ENCODE peak calls at places on chromosome 14, in nine cellular contexts. V is Peyer's patch, A is esophagus squamous epithelium, M is body of pancreas, F is NB4, J is A549, W is prostate gland, O is IMR-90, Y is GM12878. R is an unnamed sample.

GRCh38 chr14:35399083-35399807 is 5.3 kb downstream of the NFKBIA start:
- DNase-seq in V (no peak), A (no peak), W (no peak), O (no peak), Y (no peak), M (peak), J (no peak), F (no peak), R (no peak)

GRCh38 chr14:99729991-99730875 is 46.1 kb downstream of the CYP46A1 start:
- DNase-seq in W (peak), M (peak), V (peak), Y (no peak), A (no peak), J (peak), O (peak), F (peak), R (peak)

GRCh38 chr14:70753518-70753953 is 55.8 kb downstream of the MAP3K9 start:
- DNase-seq in W (no peak), F (no peak), M (peak), V (no peak), J (peak), Y (no peak), O (no peak), A (no peak), R (no peak)

GRCh38 chr14:63986789-63987533 is 134.2 kb downstream of the SYNE2 start:
- DNase-seq in J (no peak), F (peak), Y (no peak), O (peak), W (no peak), M (no peak), V (peak), A (no peak), R (peak)

GRCh38 chr14:100616854-100617714 is 29.9 kb upstream of the BEGAIN start:
- DNase-seq in Y (no peak), W (no peak), F (no peak), J (no peak), V (peak), M (no peak), O (no peak), A (no peak), R (no peak)

GRCh38 chr14:70947739-70948138 is 40.5 kb downstream of the PCNX1 start:
- DNase-seq in M (no peak), V (no peak), Y (no peak), O (no peak), F (no peak), J (no peak), A (no peak), W (no peak), R (no peak)

GRCh38 chr14:33332497-33332896 is 393.8 kb downstream of the NPAS3 start:
- DNase-seq in M (peak), A (no peak), O (no peak), W (peak), F (no peak), V (no peak), Y (no peak), J (no peak), R (no peak)

GRCh38 chr14:68649461-68650189 is 143.2 kb downstream of the ZFP36L1 start:
- DNase-seq in V (no peak), O (peak), J (no peak), M (no peak), Y (no peak), F (no peak), A (no peak), W (no peak), R (no peak)

GRCh38 chr14:70086685-70087379 is 101.9 kb downstream of the SLC8A3 start:
- DNase-seq in F (peak), M (peak), V (peak), O (peak), A (no peak), W (peak), J (no peak), Y (no peak), R (no peak)

GRCh38 chr14:28254768-28255167 is 511.8 kb upstream of the FOXG1 start:
- DNase-seq in V (no peak), Y (no peak), O (no peak), W (no peak), F (no peak), M (no peak), A (no peak), J (no peak), R (no peak)

GRCh38 chr14:56199095-56199975 is 81.1 kb downstream of the PELI2 start:
- DNase-seq in O (peak), M (no peak), A (no peak), V (no peak), W (no peak), J (peak), Y (peak), F (no peak), R (peak)

GRCh38 chr14:79855789-79856188 is 355.5 kb downstream of the DIO2 start:
- DNase-seq in A (no peak), W (no peak), J (no peak), M (no peak), F (no peak), O (peak), Y (no peak), V (no peak), R (no peak)

GRCh38 chr14:64696355-64696844 is 7.8 kb upstream of the PLEKHG3 start:
- DNase-seq in A (no peak), O (no peak), M (peak), V (peak), F (no peak), Y (no peak), W (no peak), J (no peak), R (no peak)

GRCh38 chr14:72104011-72104613 is 171.9 kb downstream of the RGS6 start:
- DNase-seq in J (peak), W (no peak), Y (no peak), V (no peak), O (no peak), M (peak), F (peak), A (no peak), R (peak)

GRCh38 chr14:81386379-81386778 is 13.7 kb downstream of the STON2 start:
- DNase-seq in M (no peak), O (no peak), Y (no peak), V (no peak), W (no peak), J (no peak), A (no peak), F (no peak), R (no peak)

GRCh38 chr14:64943981-64944520 is 1.5 kb upstream of the GPX2 start:
- DNase-seq in O (no peak), A (no peak), W (no peak), Y (no peak), V (peak), J (no peak), M (no peak), F (no peak), R (no peak)

GRCh38 chr14:71245659-71246361 is 338.6 kb downstream of the PCNX1 start:
- DNase-seq in O (no peak), V (peak), F (no peak), J (no peak), W (no peak), Y (no peak), M (no peak), A (no peak), R (no peak)

GRCh38 chr14:28766505-28767238 is at the start of gene FOXG1:
- DNase-seq in Y (no peak), W (no peak), F (no peak), O (no peak), J (no peak), A (no peak), V (no peak), M (no peak), R (peak)

GRCh38 chr14:63603749-63604277 is 37.9 kb downstream of the WDR89 start:
- DNase-seq in J (no peak), O (no peak), Y (no peak), V (no peak), W (no peak), F (no peak), A (no peak), M (peak), R (no peak)

GRCh38 chr14:61659582-61659981 is 35.7 kb upstream of the HIF1A start:
- DNase-seq in Y (no peak), V (no peak), A (no peak), W (no peak), M (no peak), J (no peak), F (peak), O (peak), R (no peak)

GRCh38 chr14:62889354-62889753 is 155.9 kb downstream of the KCNH5 start:
- DNase-seq in J (no peak), M (no peak), Y (no peak), F (no peak), W (no peak), A (no peak), V (no peak), O (peak), R (no peak)

GRCh38 chr14:69956970-69957369 is 77.8 kb downstream of the SMOC1 start:
- DNase-seq in W (no peak), J (no peak), Y (no peak), V (no peak), M (no peak), O (no peak), A (no peak), F (no peak), R (no peak)

GRCh38 chr14:22849212-22849819 is 12.9 kb downstream of the MMP14 start:
- DNase-seq in O (no peak), Y (no peak), M (peak), V (peak), J (no peak), A (no peak), F (no peak), W (peak), R (no peak)

GRCh38 chr14:85090681-85091080 is 439.3 kb upstream of the FLRT2 start:
- DNase-seq in J (no peak), W (no peak), F (no peak), Y (no peak), V (no peak), O (peak), M (no peak), A (no peak), R (no peak)

GRCh38 chr14:55711171-55711811 is 131.3 kb downstream of the KTN1 start:
- DNase-seq in F (no peak), A (no peak), Y (no peak), W (no peak), V (no peak), J (no peak), O (peak), M (no peak), R (no peak)

GRCh38 chr14:59534361-59534987 is 42.1 kb downstream of the CCDC175 start:
- DNase-seq in O (peak), M (no peak), Y (no peak), F (no peak), V (no peak), A (no peak), W (no peak), J (no peak), R (no peak)

GRCh38 chr14:91229743-91230200 is 14.7 kb downstream of the GPR68 start:
- DNase-seq in V (peak), J (no peak), W (no peak), A (no peak), F (peak), O (peak), M (no peak), Y (peak), R (peak)

GRCh38 chr14:101361451-101362433 is 199.6 kb upstream of the DIO3 start:
- DNase-seq in O (no peak), W (no peak), F (peak), Y (no peak), M (no peak), J (no peak), V (no peak), A (no peak), R (no peak)

GRCh38 chr14:76771432-76771980 is 10.2 kb downstream of the VASH1 start:
- DNase-seq in F (no peak), W (no peak), Y (no peak), J (no peak), M (no peak), O (no peak), V (peak), A (no peak), R (no peak)

GRCh38 chr14:52553671-52554575 is 1.3 kb downstream of the GPR137C start:
- DNase-seq in A (peak), O (peak), W (peak), F (peak), M (peak), V (peak), J (no peak), Y (peak), R (no peak)

GRCh38 chr14:68951051-68951797 is 27.9 kb downstream of the ACTN1 start:
- DNase-seq in W (peak), M (peak), Y (no peak), O (peak), F (peak), J (peak), V (peak), A (no peak), R (peak)

GRCh38 chr14:54377501-54377900 is 19.3 kb upstream of the CDKN3 start:
- DNase-seq in J (no peak), F (no peak), O (no peak), Y (no peak), V (no peak), W (no peak), M (no peak), A (no peak), R (no peak)

GRCh38 chr14:19900999-19901398 is 19.4 kb upstream of the OR4K5 start:
- DNase-seq in V (no peak), J (no peak), M (no peak), W (no peak), Y (no peak), F (no peak), O (no peak), A (no peak), R (no peak)

GRCh38 chr14:104972301-104973211 is 5.6 kb downstream of the AHNAK2 start:
- DNase-seq in O (no peak), V (peak), M (peak), Y (no peak), W (peak), J (peak), A (no peak), F (no peak), R (peak)
- TF ChIP-seq POLR2A in O (no peak), V (peak), M (peak), Y (no peak), W (peak), J (no peak), A (peak), F (no peak), R (peak)

GRCh38 chr14:31025335-31026075 is at the start of gene AP4S1:
- DNase-seq in W (peak), F (peak), J (peak), M (peak), O (no peak), V (peak), Y (no peak), A (no peak), R (peak)
- TF ChIP-seq POLR2A in W (no peak), F (peak), J (peak), M (no peak), O (no peak), V (no peak), Y (peak), A (no peak), R (peak)

GRCh38 chr14:105026789-105027563 is 6.1 kb upstream of the CDCA4 start:
- DNase-seq in Y (no peak), O (peak), V (no peak), A (no peak), J (no peak), W (no peak), M (no peak), F (no peak), R (peak)
- TF ChIP-seq POLR2A in Y (no peak), O (no peak), V (no peak), A (no peak), J (no peak), W (no peak), M (no peak), F (no peak), R (no peak)

GRCh38 chr14:92575061-92575772 is 61.6 kb downstream of the RIN3 start:
- DNase-seq in F (no peak), V (no peak), M (no peak), J (no peak), Y (no peak), O (no peak), A (no peak), W (no peak), R (no peak)
- TF ChIP-seq POLR2A in F (no peak), V (no peak), M (no peak), J (no peak), Y (no peak), O (no peak), A (no peak), W (no peak), R (no peak)

GRCh38 chr14:75282166-75282547 is 3.5 kb downstream of the FOS start:
- DNase-seq in M (peak), A (no peak), J (no peak), F (no peak), W (no peak), Y (no peak), O (peak), V (no peak), R (no peak)
- TF ChIP-seq POLR2A in M (no peak), A (peak), J (no peak), F (no peak), W (no peak), Y (no peak), O (no peak), V (peak), R (no peak)

GRCh38 chr14:103696466-103697071 is 18.7 kb downstream of the XRCC3 start:
- DNase-seq in F (no peak), W (no peak), A (no peak), M (no peak), V (peak), Y (no peak), O (peak), J (no peak), R (no peak)
- TF ChIP-seq POLR2A in F (no peak), W (no peak), A (no peak), M (no peak), V (no peak), Y (peak), O (no peak), J (no peak), R (no peak)

GRCh38 chr14:24232121-24232644 is at the start of gene NEDD8:
- DNase-seq in O (peak), M (peak), F (peak), J (peak), V (peak), Y (peak), A (peak), W (peak), R (peak)
- TF ChIP-seq POLR2A in O (peak), M (no peak), F (peak), J (peak), V (peak), Y (peak), A (peak), W (peak), R (peak)

DNA sequence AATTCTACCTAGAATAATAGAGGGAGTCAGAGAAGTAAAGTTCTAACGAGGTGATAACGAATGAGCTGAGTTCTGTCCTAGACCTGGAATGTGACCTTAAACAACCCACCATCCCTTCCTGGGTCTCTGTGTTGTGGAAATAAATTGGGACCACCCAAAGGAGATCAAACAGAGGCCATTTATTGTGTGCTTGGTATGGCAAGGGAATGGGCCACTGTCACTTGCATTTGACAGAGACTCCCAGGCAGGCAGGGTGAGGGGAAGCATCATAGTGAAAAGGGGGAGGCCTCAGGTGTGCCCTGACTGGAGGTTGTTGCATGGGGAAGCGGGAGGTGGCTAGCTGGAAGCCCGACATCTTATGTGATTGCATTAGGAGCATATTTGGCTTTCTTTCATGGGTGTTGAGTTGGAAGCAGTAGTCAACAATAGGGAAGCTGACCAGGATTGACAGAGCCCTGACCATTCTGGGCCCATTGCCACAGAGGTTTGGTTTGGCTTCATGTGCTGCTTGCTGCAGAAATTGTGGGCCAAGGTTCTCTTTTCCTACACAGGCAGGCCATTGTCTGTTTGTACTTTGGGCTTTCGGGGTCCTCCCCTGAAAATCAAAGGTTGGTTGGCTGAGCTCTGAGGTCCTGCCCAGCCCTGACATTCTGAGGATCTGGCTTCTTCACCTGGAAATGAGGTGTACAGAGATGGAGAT is 17.6 kb upstream of the FAM181A start:
- DNase-seq in W (no peak), O (no peak), J (no peak), A (no peak), F (no peak), V (no peak), M (peak), Y (no peak), R (no peak)
- TF ChIP-seq POLR2A in W (no peak), O (no peak), J (no peak), A (no peak), F (no peak), V (no peak), M (no peak), Y (no peak), R (no peak)

DNA sequence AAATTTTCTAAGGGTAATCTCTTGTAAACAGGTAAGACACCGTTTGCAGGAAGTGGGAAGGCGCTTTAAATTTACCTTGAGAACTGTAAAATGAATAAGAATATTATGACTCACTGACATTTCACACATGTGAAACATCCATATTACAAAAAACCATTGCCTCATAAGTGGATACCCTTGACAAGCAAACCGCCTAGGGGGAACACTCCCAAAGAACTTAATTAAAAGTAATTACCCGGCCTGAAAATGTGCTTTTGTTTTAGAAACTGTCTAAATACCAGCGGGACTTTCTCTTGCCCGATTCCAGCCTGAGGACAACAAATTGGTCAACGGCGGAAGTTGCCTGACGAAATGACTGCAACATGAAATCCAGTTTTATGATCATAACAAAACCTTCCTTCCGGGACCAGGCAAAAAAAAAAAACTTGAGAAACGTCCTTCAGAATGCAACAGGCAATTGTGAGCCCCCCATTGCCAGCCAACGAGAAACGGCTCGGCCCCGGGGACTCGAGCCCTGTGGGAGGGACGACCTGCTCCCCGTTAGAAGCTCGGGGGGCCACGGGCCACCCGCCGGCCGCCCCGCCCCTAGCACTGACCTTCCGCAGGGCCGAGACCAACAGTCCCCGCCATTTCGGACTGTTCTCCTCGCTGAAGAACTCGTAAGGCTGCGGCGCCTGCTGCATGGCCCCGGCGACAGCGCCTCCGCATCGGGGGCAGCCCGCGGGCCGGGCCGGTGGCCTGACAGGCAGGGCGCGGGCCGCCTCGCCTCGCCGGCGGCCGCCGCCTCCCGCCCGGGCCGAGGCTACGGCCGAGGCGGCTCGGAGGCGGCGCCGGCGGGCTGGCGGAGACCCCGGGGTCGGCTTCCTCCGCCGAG is 540 bp downstream of the SOS2 start:
- DNase-seq in W (peak), Y (peak), M (peak), F (peak), J (peak), A (no peak), V (peak), O (peak), R (peak)
- TF ChIP-seq POLR2A in W (no peak), Y (no peak), M (no peak), F (peak), J (no peak), A (peak), V (no peak), O (no peak), R (no peak)

GRCh38 chr14:73491256-73491976 is 683 bp downstream of the RIOX1 start:
- DNase-seq in J (peak), W (peak), O (peak), M (peak), F (peak), Y (no peak), A (no peak), V (peak), R (peak)
- TF ChIP-seq POLR2A in J (peak), W (peak), O (peak), M (peak), F (no peak), Y (no peak), A (peak), V (no peak), R (no peak)